ENCODE peak calls at places on chromosome 5, in ten cellular contexts. One of them, this sample, is unnamed.
A peak's percentile ranks its signal among the peaks of the same experiment; 100 is the strongest.

GRCh38 chr5:152274206-152274605 is 130.9 kb downstream of the NMUR2 start:
- DNase-seq in foreskin fibroblast: no peak
- DNase-seq in stimulated activated CD4-positive, alpha-beta T cell treated with anti-CD3 and anti-CD28 coated beads, Interleukin-2, amount 100 ng/mL, for 48 hours: no peak
- DNase-seq in AML-193: no peak
- DNase-seq in Calu3: no peak
- DNase-seq in GM13977: no peak
- DNase-seq in posterior cingulate gyrus: no peak
- DNase-seq in Caki2: no peak
- DNase-seq in LNCaP clone FGC: no peak
- DNase-seq in A172: no peak
- DNase-seq in this sample: no peak

GRCh38 chr5:154562244-154562861 is 84.3 kb upstream of the HAND1 start:
- DNase-seq in AML-193: no peak
- DNase-seq in Calu3: no peak
- DNase-seq in Caki2: no peak
- DNase-seq in A172: no peak
- DNase-seq in foreskin fibroblast: no peak
- DNase-seq in stimulated activated CD4-positive, alpha-beta T cell treated with anti-CD3 and anti-CD28 coated beads, Interleukin-2, amount 100 ng/mL, for 48 hours: no peak
- DNase-seq in posterior cingulate gyrus: no peak
- DNase-seq in LNCaP clone FGC: no peak
- DNase-seq in GM13977: no peak
- DNase-seq in this sample: no peak

GRCh38 chr5:58016892-58017291 is 443.0 kb downstream of the PLK2 start:
- DNase-seq in LNCaP clone FGC: no peak
- DNase-seq in A172: no peak
- DNase-seq in Caki2: no peak
- DNase-seq in AML-193: no peak
- DNase-seq in stimulated activated CD4-positive, alpha-beta T cell treated with anti-CD3 and anti-CD28 coated beads, Interleukin-2, amount 100 ng/mL, for 48 hours: no peak
- DNase-seq in GM13977: no peak
- DNase-seq in foreskin fibroblast: no peak
- DNase-seq in posterior cingulate gyrus: no peak
- DNase-seq in Calu3: no peak
- DNase-seq in this sample: peak; percentile 28

GRCh38 chr5:91061946-91062586 is 321.1 kb downstream of the ARRDC3 start:
- DNase-seq in AML-193: no peak
- DNase-seq in Calu3: no peak
- DNase-seq in LNCaP clone FGC: no peak
- DNase-seq in A172: no peak
- DNase-seq in GM13977: no peak
- DNase-seq in foreskin fibroblast: no peak
- DNase-seq in stimulated activated CD4-positive, alpha-beta T cell treated with anti-CD3 and anti-CD28 coated beads, Interleukin-2, amount 100 ng/mL, for 48 hours: no peak
- DNase-seq in Caki2: no peak
- DNase-seq in posterior cingulate gyrus: no peak
- DNase-seq in this sample: no peak

GRCh38 chr5:130002183-130002582 is 97.9 kb downstream of the CHSY3 start:
- DNase-seq in Calu3: no peak
- DNase-seq in LNCaP clone FGC: no peak
- DNase-seq in stimulated activated CD4-positive, alpha-beta T cell treated with anti-CD3 and anti-CD28 coated beads, Interleukin-2, amount 100 ng/mL, for 48 hours: no peak
- DNase-seq in A172: no peak
- DNase-seq in AML-193: no peak
- DNase-seq in Caki2: no peak
- DNase-seq in foreskin fibroblast: no peak
- DNase-seq in posterior cingulate gyrus: no peak
- DNase-seq in GM13977: no peak
- DNase-seq in this sample: no peak

GRCh38 chr5:149674686-149675085 is 55.4 kb upstream of the PPARGC1B start:
- DNase-seq in AML-193: no peak
- DNase-seq in posterior cingulate gyrus: no peak
- DNase-seq in foreskin fibroblast: no peak
- DNase-seq in A172: no peak
- DNase-seq in GM13977: no peak
- DNase-seq in stimulated activated CD4-positive, alpha-beta T cell treated with anti-CD3 and anti-CD28 coated beads, Interleukin-2, amount 100 ng/mL, for 48 hours: no peak
- DNase-seq in Calu3: no peak
- DNase-seq in Caki2: peak; percentile 22
- DNase-seq in LNCaP clone FGC: no peak
- DNase-seq in this sample: no peak

GRCh38 chr5:39106332-39106731 is 32.1 kb upstream of the RICTOR start:
- DNase-seq in foreskin fibroblast: no peak
- DNase-seq in LNCaP clone FGC: no peak
- DNase-seq in Caki2: no peak
- DNase-seq in stimulated activated CD4-positive, alpha-beta T cell treated with anti-CD3 and anti-CD28 coated beads, Interleukin-2, amount 100 ng/mL, for 48 hours: no peak
- DNase-seq in Calu3: no peak
- DNase-seq in posterior cingulate gyrus: no peak
- DNase-seq in GM13977: no peak
- DNase-seq in A172: no peak
- DNase-seq in AML-193: no peak
- DNase-seq in this sample: peak; percentile 21

GRCh38 chr5:75496026-75496425 is 15.4 kb downstream of the CERT1 start:
- DNase-seq in posterior cingulate gyrus: no peak
- DNase-seq in Caki2: no peak
- DNase-seq in GM13977: no peak
- DNase-seq in LNCaP clone FGC: peak; percentile 28
- DNase-seq in A172: no peak
- DNase-seq in Calu3: no peak
- DNase-seq in AML-193: no peak
- DNase-seq in foreskin fibroblast: no peak
- DNase-seq in stimulated activated CD4-positive, alpha-beta T cell treated with anti-CD3 and anti-CD28 coated beads, Interleukin-2, amount 100 ng/mL, for 48 hours: no peak
- DNase-seq in this sample: no peak

GRCh38 chr5:120615967-120616645 is 152.0 kb downstream of the PRR16 start:
- DNase-seq in A172: peak; percentile 41
- DNase-seq in posterior cingulate gyrus: no peak
- DNase-seq in GM13977: no peak
- DNase-seq in Calu3: no peak
- DNase-seq in stimulated activated CD4-positive, alpha-beta T cell treated with anti-CD3 and anti-CD28 coated beads, Interleukin-2, amount 100 ng/mL, for 48 hours: no peak
- DNase-seq in AML-193: no peak
- DNase-seq in LNCaP clone FGC: no peak
- DNase-seq in Caki2: no peak
- DNase-seq in foreskin fibroblast: peak; percentile 73
- DNase-seq in this sample: no peak

GRCh38 chr5:38718874-38719391 is 126.9 kb upstream of the OSMR start:
- DNase-seq in stimulated activated CD4-positive, alpha-beta T cell treated with anti-CD3 and anti-CD28 coated beads, Interleukin-2, amount 100 ng/mL, for 48 hours: no peak
- DNase-seq in GM13977: no peak
- DNase-seq in A172: no peak
- DNase-seq in Calu3: no peak
- DNase-seq in AML-193: no peak
- DNase-seq in LNCaP clone FGC: no peak
- DNase-seq in Caki2: no peak
- DNase-seq in foreskin fibroblast: no peak
- DNase-seq in posterior cingulate gyrus: no peak
- DNase-seq in this sample: no peak

GRCh38 chr5:32505718-32506117 is 61.2 kb upstream of the ZFR start:
- DNase-seq in foreskin fibroblast: peak; percentile 75
- DNase-seq in LNCaP clone FGC: no peak
- DNase-seq in Calu3: no peak
- DNase-seq in posterior cingulate gyrus: no peak
- DNase-seq in A172: no peak
- DNase-seq in GM13977: no peak
- DNase-seq in stimulated activated CD4-positive, alpha-beta T cell treated with anti-CD3 and anti-CD28 coated beads, Interleukin-2, amount 100 ng/mL, for 48 hours: no peak
- DNase-seq in AML-193: no peak
- DNase-seq in Caki2: no peak
- DNase-seq in this sample: no peak

GRCh38 chr5:50445281-50445949 is 4.3 kb upstream of the EMB start:
- DNase-seq in Caki2: no peak
- DNase-seq in A172: no peak
- DNase-seq in stimulated activated CD4-positive, alpha-beta T cell treated with anti-CD3 and anti-CD28 coated beads, Interleukin-2, amount 100 ng/mL, for 48 hours: no peak
- DNase-seq in LNCaP clone FGC: no peak
- DNase-seq in foreskin fibroblast: no peak
- DNase-seq in posterior cingulate gyrus: no peak
- DNase-seq in AML-193: peak; percentile 81
- DNase-seq in GM13977: peak; percentile 30
- DNase-seq in Calu3: no peak
- DNase-seq in this sample: no peak

GRCh38 chr5:55668356-55668755 is 43.8 kb downstream of the SLC38A9 start:
- DNase-seq in LNCaP clone FGC: no peak
- DNase-seq in Calu3: peak; percentile 17
- DNase-seq in A172: peak; percentile 69
- DNase-seq in Caki2: peak; percentile 56
- DNase-seq in posterior cingulate gyrus: no peak
- DNase-seq in stimulated activated CD4-positive, alpha-beta T cell treated with anti-CD3 and anti-CD28 coated beads, Interleukin-2, amount 100 ng/mL, for 48 hours: no peak
- DNase-seq in foreskin fibroblast: peak; percentile 73
- DNase-seq in GM13977: no peak
- DNase-seq in AML-193: no peak
- DNase-seq in this sample: peak; percentile 38

GRCh38 chr5:41264019-41264418 is 50.7 kb upstream of the C6 start:
- DNase-seq in stimulated activated CD4-positive, alpha-beta T cell treated with anti-CD3 and anti-CD28 coated beads, Interleukin-2, amount 100 ng/mL, for 48 hours: no peak
- DNase-seq in Calu3: no peak
- DNase-seq in posterior cingulate gyrus: no peak
- DNase-seq in GM13977: no peak
- DNase-seq in Caki2: no peak
- DNase-seq in foreskin fibroblast: no peak
- DNase-seq in A172: no peak
- DNase-seq in AML-193: no peak
- DNase-seq in LNCaP clone FGC: no peak
- DNase-seq in this sample: no peak

GRCh38 chr5:140557136-140557805 is at the start of gene SRA1:
- DNase-seq in foreskin fibroblast: peak; percentile 87
- DNase-seq in GM13977: peak; percentile 93
- DNase-seq in Caki2: peak; percentile 84
- DNase-seq in A172: peak; percentile 82
- DNase-seq in posterior cingulate gyrus: peak; percentile 96
- DNase-seq in Calu3: peak; percentile 97
- DNase-seq in LNCaP clone FGC: peak; percentile 61
- DNase-seq in AML-193: peak; percentile 82
- DNase-seq in stimulated activated CD4-positive, alpha-beta T cell treated with anti-CD3 and anti-CD28 coated beads, Interleukin-2, amount 100 ng/mL, for 48 hours: peak; percentile 83
- DNase-seq in this sample: peak; percentile 90

GRCh38 chr5:37836173-37837100 is 3.4 kb downstream of the GDNF start:
- DNase-seq in stimulated activated CD4-positive, alpha-beta T cell treated with anti-CD3 and anti-CD28 coated beads, Interleukin-2, amount 100 ng/mL, for 48 hours: no peak
- DNase-seq in foreskin fibroblast: peak; percentile 23
- DNase-seq in A172: no peak
- DNase-seq in LNCaP clone FGC: no peak
- DNase-seq in GM13977: peak; percentile 40
- DNase-seq in Caki2: no peak
- DNase-seq in AML-193: no peak
- DNase-seq in posterior cingulate gyrus: no peak
- DNase-seq in Calu3: no peak
- DNase-seq in this sample: no peak